ENCODE peak calls at places on chromosomes 11 and 22, in seven cellular contexts. X is body of pancreas, E is upper lobe of right lung, Z is B cell, Q is astrocyte, K is GM13977, L is left ventricle myocardium inferior. T is an unnamed sample.

GRCh38 chr11:70481625-70482528 is 83.5 kb downstream of the CTTN start:
- DNase-seq in X (no peak), E (no peak), Z (no peak), Q (peak; percentile 78), K (no peak), L (peak; percentile 48), T (no peak)

GRCh38 chr22:22748297-22748743 is 103.9 kb downstream of the GGTLC2 start:
- DNase-seq in X (peak; percentile 68), E (no peak), Z (no peak), Q (peak; percentile 8), K (no peak), L (no peak), T (peak; percentile 61)

GRCh38 chr11:122751298-122752070 is 86.8 kb upstream of the CRTAM start:
- DNase-seq in X (no peak), E (no peak), Z (no peak), Q (peak; percentile 69), K (no peak), L (no peak), T (no peak)

GRCh38 chr11:35541621-35542375 is 16.4 kb upstream of the PAMR1 start:
- DNase-seq in X (peak; percentile 37), E (no peak), Z (no peak), Q (peak; percentile 97), K (no peak), L (peak; percentile 29), T (no peak)

GRCh38 chr11:47487421-47487820 is 38.5 kb upstream of the RAPSN start:
- DNase-seq in X (no peak), E (no peak), Z (no peak), Q (no peak), K (no peak), L (no peak), T (no peak)

GRCh38 chr11:33952805-33953204 is 60.9 kb upstream of the LMO2 start:
- DNase-seq in X (no peak), E (no peak), Z (no peak), Q (no peak), K (no peak), L (no peak), T (no peak)

GRCh38 chr11:69306821-69307220 is 12.9 kb downstream of the MYEOV start:
- DNase-seq in X (no peak), E (peak; percentile 31), Z (no peak), Q (no peak), K (no peak), L (no peak), T (no peak)

GRCh38 chr11:9808943-9809342 is 145.1 kb downstream of the SWAP70 start:
- DNase-seq in X (no peak), E (no peak), Z (no peak), Q (peak; percentile 82), K (no peak), L (no peak), T (no peak)

GRCh38 chr11:71204294-71204693 is 48.1 kb downstream of the SHANK2 start:
- DNase-seq in X (no peak), E (no peak), Z (no peak), Q (no peak), K (no peak), L (no peak), T (peak; percentile 49)

GRCh38 chr11:975824-976223 is 50.2 kb downstream of the AP2A2 start:
- DNase-seq in X (no peak), E (no peak), Z (no peak), Q (peak; percentile 10), K (no peak), L (no peak), T (peak; percentile 38)

GRCh38 chr22:25629613-25630012 is 65.1 kb downstream of the GRK3 start:
- DNase-seq in X (no peak), E (no peak), Z (no peak), Q (no peak), K (no peak), L (no peak), T (no peak)

GRCh38 chr11:26188559-26188958 is 143.4 kb upstream of the ANO3 start:
- DNase-seq in X (no peak), E (no peak), Z (no peak), Q (no peak), K (no peak), L (no peak), T (no peak)

GRCh38 chr11:17494019-17494418 is 17.4 kb upstream of the ABCC8 start:
- DNase-seq in X (no peak), E (no peak), Z (no peak), Q (no peak), K (no peak), L (no peak), T (no peak)

DNA sequence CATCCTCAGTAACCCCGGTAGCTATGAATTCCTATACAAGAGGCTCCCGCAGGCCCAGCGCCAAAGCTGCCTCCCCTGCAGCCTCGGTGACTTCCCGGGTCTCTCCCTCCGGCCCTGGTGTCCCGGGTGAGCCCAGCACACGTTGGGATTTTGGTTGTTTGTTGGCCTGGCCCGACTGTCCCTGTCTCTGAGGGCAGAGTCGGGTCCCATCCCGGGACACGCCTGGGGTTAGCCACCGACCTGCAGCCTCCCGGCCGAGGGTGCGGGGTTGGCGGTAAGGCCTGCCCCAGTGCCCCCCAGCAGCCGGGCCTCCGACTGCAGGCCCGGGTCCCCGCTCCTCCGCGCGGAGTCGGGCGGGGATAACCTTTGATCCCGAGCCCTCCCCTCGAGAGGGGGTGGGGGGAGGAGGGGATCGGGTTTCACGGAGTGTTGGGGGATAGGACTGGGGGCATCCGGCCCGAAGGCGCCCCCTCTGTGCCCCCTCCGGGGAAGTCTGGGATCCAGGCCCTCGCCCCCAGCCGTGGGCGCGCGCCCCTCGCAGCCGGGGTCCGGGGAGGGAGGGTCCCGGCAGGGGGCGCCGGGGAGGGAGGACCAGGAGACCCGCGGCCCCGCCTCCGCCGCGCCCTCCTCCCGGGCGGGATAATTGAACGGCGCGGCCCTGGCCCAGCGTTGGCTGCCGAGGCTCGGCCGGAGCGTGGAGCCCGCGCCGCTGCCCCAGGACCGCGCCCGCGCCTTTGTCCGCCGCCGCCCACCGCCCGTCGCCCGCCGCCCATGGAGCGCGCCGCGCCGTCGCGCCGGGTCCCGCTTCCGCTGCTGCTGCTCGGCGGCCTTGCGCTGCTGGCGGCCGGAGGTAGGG is at the start of gene FBLN1:
- DNase-seq in X (no peak), E (no peak), Z (no peak), Q (no peak), K (no peak), L (peak; percentile 65), T (no peak)
- TF ChIP-seq CTCF in X (no peak), E (no peak), Z (no peak), Q (no peak), K (no peak), L (no peak), T (no peak)

DNA sequence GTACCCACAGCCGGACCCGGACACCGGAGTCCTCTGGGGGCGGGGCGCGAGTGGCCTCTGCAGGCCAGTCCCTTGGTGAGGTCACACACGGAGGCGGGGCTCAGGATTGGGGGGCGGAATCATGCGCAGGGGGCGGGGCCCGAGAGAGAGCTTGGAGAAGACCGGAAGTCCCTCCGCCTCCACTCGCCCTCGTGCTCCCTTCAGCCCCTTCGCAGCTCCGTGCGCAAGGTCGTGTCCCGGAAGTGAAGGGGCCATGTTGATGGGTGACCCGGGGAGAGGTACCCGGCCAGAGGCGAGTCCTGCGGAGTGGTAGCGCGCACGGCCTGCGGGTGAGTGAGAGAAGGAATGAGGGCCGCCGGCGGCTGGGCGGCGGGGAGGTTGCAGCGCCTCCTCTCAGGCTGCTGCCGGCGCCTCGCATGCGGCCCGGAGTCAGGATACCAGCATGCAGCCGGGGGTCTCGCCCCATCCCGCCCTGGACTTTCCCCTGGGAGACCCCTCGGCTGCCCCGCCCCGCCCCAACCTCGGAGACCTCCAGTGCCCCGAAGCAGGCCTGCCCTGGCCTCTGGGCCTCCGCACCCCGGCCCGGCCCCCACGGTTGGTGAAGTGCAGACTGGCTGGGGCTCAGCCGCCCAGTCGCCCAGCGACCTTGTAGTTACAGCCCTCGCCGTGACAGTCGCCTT is at the start of gene MIEF1:
- DNase-seq in X (peak; percentile 99), E (peak; percentile 99), Z (peak; percentile 94), Q (peak; percentile 89), K (peak; percentile 97), L (peak; percentile 99), T (peak; percentile 96)
- TF ChIP-seq CTCF in X (no peak), E (no peak), Z (no peak), Q (no peak), K (no peak), L (no peak), T (no peak)

GRCh38 chr22:41800348-41801146 is at the start of gene CCDC134:
- DNase-seq in X (peak; percentile 92), E (peak; percentile 97), Z (peak; percentile 86), Q (peak; percentile 58), K (peak; percentile 96), L (peak; percentile 93), T (peak; percentile 91)

GRCh38 chr22:41801147-41801819 is 804 bp downstream of the CCDC134 start:
- DNase-seq in X (no peak), E (no peak), Z (no peak), Q (no peak), K (no peak), L (no peak), T (peak; percentile 16)

GRCh38 chr22:41801886-41802285 is 1.4 kb downstream of the CCDC134 start:
- DNase-seq in X (no peak), E (no peak), Z (no peak), Q (no peak), K (no peak), L (no peak), T (no peak)

GRCh38 chr22:41799486-41800347 is 762 bp upstream of the CCDC134 start:
- DNase-seq in X (peak; percentile 30), E (peak; percentile 75), Z (no peak), Q (no peak), K (peak; percentile 72), L (peak; percentile 34), T (peak; percentile 30)

DNA sequence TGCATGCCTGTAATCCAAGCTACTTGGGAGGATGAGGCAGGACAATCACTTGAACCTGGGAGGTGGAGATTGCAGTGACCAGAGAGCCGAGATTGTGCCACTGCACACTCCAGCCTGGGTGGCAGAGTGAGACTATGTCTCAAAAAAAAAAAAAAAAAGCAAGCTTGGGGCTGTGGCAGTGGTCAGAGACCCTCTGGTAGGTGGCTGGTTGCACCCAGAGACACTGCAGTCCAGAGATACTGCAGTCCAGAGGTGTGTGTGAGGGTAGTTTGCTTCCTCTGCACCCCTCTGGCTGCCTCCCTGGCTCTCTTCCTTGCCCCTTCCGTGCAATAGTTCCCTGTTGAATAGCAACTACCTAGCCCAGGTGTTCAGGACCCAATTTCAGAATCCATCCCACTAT is 1.7 kb upstream of the CCDC134 start:
- DNase-seq in X (no peak), E (no peak), Z (no peak), Q (no peak), K (no peak), L (no peak), T (no peak)
- TF ChIP-seq CTCF in X (no peak), E (no peak), Z (no peak), Q (no peak), K (no peak), L (no peak), T (no peak)

GRCh38 chr11:116849491-116849890 is 12.1 kb upstream of the APOA1 start:
- DNase-seq in X (no peak), E (no peak), Z (no peak), Q (no peak), K (no peak), L (no peak), T (no peak)

GRCh38 chr11:116844722-116845121 is 7.3 kb upstream of the APOA1 start:
- DNase-seq in X (no peak), E (no peak), Z (no peak), Q (no peak), K (no peak), L (no peak), T (no peak)

GRCh38 chr11:116849060-116849459 is 11.6 kb upstream of the APOA1 start:
- DNase-seq in X (no peak), E (no peak), Z (no peak), Q (no peak), K (no peak), L (no peak), T (no peak)

GRCh38 chr11:116843661-116844060 is 6.2 kb upstream of the APOA1 start:
- DNase-seq in X (no peak), E (no peak), Z (no peak), Q (no peak), K (no peak), L (no peak), T (no peak)

GRCh38 chr11:116847612-116848011 is 10.2 kb upstream of the APOA1 start:
- DNase-seq in X (no peak), E (no peak), Z (no peak), Q (no peak), K (no peak), L (no peak), T (no peak)
- TF ChIP-seq CTCF in X (no peak), E (no peak), Z (no peak), Q (no peak), K (no peak), L (no peak), T (no peak)

T was measured in OCI-LY7.